ENCODE peak calls at places on chromosomes 7 and 10, in four cellular contexts. F is T follicular helper cell, U is cardiac muscle cell, Y is ELF-1. Q is an unnamed sample.

GRCh38 chr10:11330383-11331020 is 280.9 kb downstream of the USP6NL start:
- DNase-seq in U (peak), F (no peak), Y (no peak), Q (no peak)

GRCh38 chr10:102776779-102777417 is 33.1 kb downstream of the WBP1L start:
- DNase-seq in U (peak), Y (peak), F (no peak), Q (no peak)

GRCh38 chr7:159010951-159011820 is 133.5 kb downstream of the VIPR2 start:
- DNase-seq in Y (no peak), F (no peak), U (no peak), Q (no peak)

GRCh38 chr7:42107484-42107883 is 129.5 kb downstream of the GLI3 start:
- DNase-seq in Y (peak), U (peak), F (no peak), Q (no peak)

GRCh38 chr7:17090751-17091150 is 207.7 kb upstream of the AHR start:
- DNase-seq in Y (no peak), F (no peak), U (peak), Q (no peak)

GRCh38 chr10:126398924-126399323 is 10.6 kb upstream of the ADAM12 start:
- DNase-seq in Y (no peak), U (no peak), F (no peak), Q (no peak)

GRCh38 chr10:29715296-29715695 is 80.5 kb upstream of the SVIL start:
- DNase-seq in F (no peak), Y (no peak), U (no peak), Q (no peak)

GRCh38 chr7:146004805-146005204 is 111.8 kb upstream of the CNTNAP2 start:
- DNase-seq in U (no peak), F (no peak), Y (no peak), Q (no peak)

GRCh38 chr7:4959356-4959755 is 369 bp upstream of the MMD2 start:
- DNase-seq in F (no peak), U (no peak), Y (no peak), Q (no peak)

GRCh38 chr10:78585952-78586351 is 482.8 kb upstream of the ZMIZ1 start:
- DNase-seq in U (no peak), Y (no peak), F (no peak), Q (no peak)

GRCh38 chr7:128381161-128381821 is 19.8 kb upstream of the PRRT4 start:
- DNase-seq in Y (peak), U (no peak), F (no peak), Q (no peak)

GRCh38 chr7:16978358-16979244 is 96.8 kb upstream of the AGR3 start:
- DNase-seq in F (no peak), U (peak), Y (no peak), Q (no peak)

GRCh38 chr7:101947899-101948298 is 130.5 kb downstream of the CUX1 start:
- DNase-seq in F (no peak), Y (no peak), U (peak), Q (peak)

GRCh38 chr7:80263321-80263720 is 128.7 kb downstream of the GNAI1 start:
- DNase-seq in Y (no peak), U (peak), F (no peak), Q (no peak)

GRCh38 chr7:142603870-142604448 is 145.3 kb upstream of the PRSS1 start:
- DNase-seq in F (peak), Y (no peak), U (peak), Q (peak)

GRCh38 chr10:125982256-125982948 is 86.0 kb downstream of the FANK1 start:
- DNase-seq in U (peak), Y (peak), F (no peak), Q (no peak)

Q was measured in NCI-H2227 treated with DMSO at 0.1 percent for 48 hours.